ENCODE peak calls at places on chromosomes 13 and 19, in nine cellular contexts. O, K, H, N, Q, J, R, M and G are unnamed samples.

GRCh38 chr19:16315825-16316505 is 8.7 kb upstream of the KLF2 start:
- DNase-seq in O (peak; percentile 99), K (no peak), H (peak; percentile 79), N (peak; percentile 98), Q (peak; percentile 68), J (peak; percentile 69), R (peak; percentile 90), M (peak; percentile 74), G (no peak)

GRCh38 chr13:30679483-30680330 is 55.6 kb upstream of the ALOX5AP start:
- DNase-seq in O (peak; percentile 41), K (no peak), H (peak; percentile 29), N (peak; percentile 31), Q (no peak), J (no peak), R (no peak), M (no peak), G (no peak)

GRCh38 chr19:29941828-29942403 is at the start of gene URI1:
- DNase-seq in O (peak; percentile 70), K (peak; percentile 87), H (peak; percentile 95), N (peak; percentile 75), Q (peak; percentile 90), J (peak; percentile 89), R (peak; percentile 86), M (peak; percentile 82), G (peak; percentile 29)

GRCh38 chr19:28428644-28429348 is 784.2 kb downstream of the UQCRFS1 start:
- DNase-seq in O (no peak), K (no peak), H (no peak), N (peak; percentile 31), Q (no peak), J (no peak), R (no peak), M (no peak), G (no peak)

GRCh38 chr19:8310342-8311055 is 2.3 kb upstream of the CD320 start:
- DNase-seq in O (no peak), K (no peak), H (no peak), N (no peak), Q (no peak), J (no peak), R (no peak), M (no peak), G (no peak)

GRCh38 chr19:4365341-4365740 is 22.0 kb downstream of the MPND start:
- DNase-seq in O (no peak), K (no peak), H (no peak), N (no peak), Q (no peak), J (no peak), R (no peak), M (no peak), G (no peak)

GRCh38 chr13:47081850-47082249 is 185.0 kb upstream of the HTR2A start:
- DNase-seq in O (no peak), K (no peak), H (no peak), N (no peak), Q (no peak), J (no peak), R (no peak), M (no peak), G (no peak)

GRCh38 chr13:86572115-86572514 is 772.9 kb upstream of the SLITRK6 start:
- DNase-seq in O (peak; percentile 80), K (no peak), H (no peak), N (peak; percentile 70), Q (no peak), J (no peak), R (no peak), M (peak; percentile 46), G (no peak)

GRCh38 chr13:28339419-28339818 is 155.5 kb downstream of the FLT1 start:
- DNase-seq in O (peak; percentile 85), K (no peak), H (no peak), N (peak; percentile 67), Q (no peak), J (no peak), R (no peak), M (no peak), G (no peak)

GRCh38 chr19:38538793-38539528 is 78.8 kb downstream of the MAP4K1 start:
- DNase-seq in O (no peak), K (no peak), H (no peak), N (peak; percentile 7), Q (no peak), J (no peak), R (no peak), M (peak; percentile 28), G (no peak)

GRCh38 chr13:72960541-72960940 is 98.3 kb upstream of the KLF5 start:
- DNase-seq in O (no peak), K (no peak), H (peak; percentile 29), N (no peak), Q (peak; percentile 61), J (no peak), R (no peak), M (peak; percentile 69), G (peak; percentile 77)

GRCh38 chr13:98938801-98939200 is 39.1 kb downstream of the DOCK9 start:
- DNase-seq in O (no peak), K (no peak), H (no peak), N (peak; percentile 23), Q (no peak), J (no peak), R (no peak), M (no peak), G (no peak)

GRCh38 chr19:48795055-48795854 is 15.6 kb downstream of the BCAT2 start:
- DNase-seq in O (peak; percentile 92), K (peak; percentile 90), H (peak; percentile 95), N (peak; percentile 93), Q (peak; percentile 96), J (peak; percentile 94), R (peak; percentile 94), M (peak; percentile 88), G (no peak)
- H3K27ac ChIP-seq in O (peak overlapping the region; percentile 52), K (peak overlapping the region; percentile 88), H (peak overlapping the region; percentile 56), N (peak overlapping the region; percentile 61), Q (peak overlapping the region; percentile 76), J (peak overlapping the region; percentile 89), R (peak overlapping the region; percentile 88), M (peak overlapping the region; percentile 31), G (peak overlapping the region; percentile 72)

GRCh38 chr13:114059428-114059827 is 73.0 kb downstream of the RASA3 start:
- DNase-seq in O (no peak), K (no peak), H (no peak), N (no peak), Q (no peak), J (no peak), R (no peak), M (no peak), G (no peak)

GRCh38 chr13:114061047-114061446 is 71.4 kb downstream of the RASA3 start:
- DNase-seq in O (no peak), K (no peak), H (no peak), N (no peak), Q (no peak), J (no peak), R (no peak), M (no peak), G (no peak)

GRCh38 chr13:114061746-114062145 is 70.7 kb downstream of the RASA3 start:
- DNase-seq in O (no peak), K (no peak), H (no peak), N (no peak), Q (no peak), J (no peak), R (no peak), M (no peak), G (no peak)

GRCh38 chr13:114058051-114058867 is 74.2 kb downstream of the RASA3 start:
- DNase-seq in O (no peak), K (no peak), H (no peak), N (no peak), Q (no peak), J (no peak), R (no peak), M (no peak), G (no peak)

DNA sequence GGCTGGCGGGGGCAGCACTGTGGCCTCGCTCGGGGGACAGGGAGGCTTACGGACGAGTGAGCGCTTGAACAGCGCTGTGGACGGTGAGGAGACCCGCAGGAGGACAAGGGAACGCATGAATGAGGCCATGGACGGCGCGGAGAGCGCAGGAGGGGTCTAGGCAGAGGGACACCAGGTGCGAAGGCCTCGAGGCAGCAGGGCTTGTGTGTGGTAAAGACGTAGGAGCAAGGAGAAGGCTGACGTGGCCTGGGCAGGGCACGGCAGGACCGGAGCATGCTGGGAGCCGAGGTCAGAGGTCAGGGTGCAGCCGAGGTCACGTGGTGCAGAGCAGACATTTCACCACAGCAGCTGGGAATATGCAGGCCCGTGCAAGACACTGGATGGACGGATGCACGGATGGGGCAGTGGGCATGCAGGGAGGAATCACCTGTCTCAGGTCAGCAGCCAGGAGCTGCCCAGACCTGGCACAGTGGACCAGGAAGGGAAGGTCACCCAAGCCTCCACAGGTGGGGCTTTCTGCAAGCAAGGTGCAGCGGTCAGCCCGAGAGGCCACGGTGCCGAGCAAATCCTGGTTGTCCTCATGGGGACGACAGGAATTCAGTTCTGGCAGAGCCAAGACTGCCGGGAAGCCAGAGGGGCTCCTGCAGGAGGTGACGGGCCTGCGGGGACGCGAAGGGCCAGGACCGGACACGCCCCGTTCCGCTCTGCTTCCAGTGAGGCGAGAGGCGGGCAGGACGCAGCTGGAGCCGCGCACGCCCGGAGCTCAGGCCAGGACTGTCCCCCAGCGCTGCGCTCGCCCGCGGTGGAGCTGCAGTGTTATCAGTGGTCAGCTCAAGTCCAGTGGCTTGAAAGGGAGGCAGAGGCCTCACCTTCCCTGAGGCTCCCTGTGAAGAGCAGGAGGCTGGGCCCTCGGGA is 72.2 kb downstream of the RASA3 start:
- DNase-seq in O (no peak), K (no peak), H (no peak), N (no peak), Q (no peak), J (no peak), R (no peak), M (no peak), G (no peak)
- H3K27ac ChIP-seq in O (peak overlapping the region; percentile 17), K (peak overlapping the region; percentile 35), H (no peak overlapping the region), N (no peak overlapping the region), Q (no peak overlapping the region), J (no peak overlapping the region), R (no peak overlapping the region), M (no peak overlapping the region), G (no peak overlapping the region)

GRCh38 chr13:35858665-35859064 is 272.5 kb downstream of the DCLK1 start:
- DNase-seq in O (no peak), K (no peak), H (no peak), N (no peak), Q (no peak), J (no peak), R (no peak), M (no peak), G (no peak)

GRCh38 chr13:35856084-35856483 is 275.1 kb downstream of the DCLK1 start:
- DNase-seq in O (no peak), K (no peak), H (no peak), N (no peak), Q (no peak), J (no peak), R (no peak), M (no peak), G (no peak)

GRCh38 chr13:35857769-35858168 is 273.4 kb downstream of the DCLK1 start:
- DNase-seq in O (peak; percentile 32), K (no peak), H (no peak), N (peak; percentile 84), Q (no peak), J (no peak), R (no peak), M (no peak), G (no peak)

GRCh38 chr13:35855531-35856019 is 275.6 kb downstream of the DCLK1 start:
- DNase-seq in O (no peak), K (no peak), H (no peak), N (peak; percentile 62), Q (no peak), J (no peak), R (no peak), M (peak; percentile 78), G (peak; percentile 22)

GRCh38 chr13:35856721-35857346 is 274.3 kb downstream of the DCLK1 start:
- DNase-seq in O (no peak), K (no peak), H (no peak), N (no peak), Q (no peak), J (no peak), R (no peak), M (no peak), G (no peak)
- H3K27ac ChIP-seq in O (no peak overlapping the region), K (no peak overlapping the region), H (no peak overlapping the region), N (no peak overlapping the region), Q (no peak overlapping the region), J (no peak overlapping the region), R (no peak overlapping the region), M (no peak overlapping the region), G (no peak overlapping the region)

GRCh38 chr19:45927565-45928261 is 13.1 kb upstream of the NANOS2 start:
- DNase-seq in O (peak; percentile 84), K (peak; percentile 78), H (peak; percentile 95), N (peak; percentile 84), Q (peak; percentile 95), J (peak; percentile 91), R (peak; percentile 83), M (peak; percentile 88), G (peak; percentile 39)
- H3K27ac ChIP-seq in O (no peak overlapping the region), K (no peak overlapping the region), H (no peak overlapping the region), N (no peak overlapping the region), Q (no peak overlapping the region), J (no peak overlapping the region), R (no peak overlapping the region), M (no peak overlapping the region), G (no peak overlapping the region)